ENCODE peak calls at places on chromosomes 3 and 15, in ten cellular contexts. Q, H, K, X, M, N, S, F, B and I are unnamed samples. For H3K36me3 and H3K9me3, the result is how much of the 10 kb centered on the place peaks cover.

GRCh38 chr15:58293622-58294550 is 137.9 kb upstream of the LIPC start:
- DNase-seq in Q (no peak), H (no peak), K (peak), X (peak), M (no peak), N (no peak), S (no peak), F (peak), B (no peak), I (no peak)

GRCh38 chr3:128074851-128075515 is 22.7 kb downstream of the SEC61A1 start:
- DNase-seq in Q (no peak), H (no peak), K (no peak), X (no peak), M (no peak), N (no peak), S (no peak), F (no peak), B (no peak), I (no peak)

GRCh38 chr3:54358327-54358726 is 236.0 kb downstream of the CACNA2D3 start:
- DNase-seq in Q (no peak), H (no peak), K (no peak), X (no peak), M (peak), N (no peak), S (peak), F (no peak), B (no peak), I (peak)

GRCh38 chr3:45814322-45814721 is 18.0 kb upstream of the SLC6A20 start:
- DNase-seq in Q (no peak), H (peak), K (no peak), X (no peak), M (no peak), N (no peak), S (no peak), F (no peak), B (no peak), I (no peak)

GRCh38 chr3:115233021-115233420 is 85.9 kb upstream of the ZBTB20 start:
- DNase-seq in Q (peak), H (no peak), K (peak), X (no peak), M (no peak), N (no peak), S (no peak), F (no peak), B (no peak), I (no peak)

GRCh38 chr15:31609243-31609642 is 282.6 kb downstream of the KLF13 start:
- DNase-seq in Q (peak), H (no peak), K (no peak), X (no peak), M (no peak), N (no peak), S (no peak), F (no peak), B (no peak), I (no peak)

GRCh38 chr3:131538968-131539367 is 36.2 kb upstream of the MRPL3 start:
- DNase-seq in Q (no peak), H (no peak), K (no peak), X (no peak), M (no peak), N (no peak), S (no peak), F (no peak), B (no peak), I (no peak)

GRCh38 chr15:81418891-81419290 is 44.9 kb upstream of the TMC3 start:
- DNase-seq in Q (no peak), H (no peak), K (no peak), X (no peak), M (no peak), N (no peak), S (peak), F (no peak), B (no peak), I (no peak)

GRCh38 chr3:161356287-161356686 is 15.0 kb downstream of the SPTSSB start:
- DNase-seq in Q (no peak), H (no peak), K (no peak), X (no peak), M (no peak), N (no peak), S (no peak), F (no peak), B (no peak), I (no peak)

GRCh38 chr15:42081463-42081830 is 12.9 kb downstream of the PLA2G4D start:
- DNase-seq in Q (no peak), H (no peak), K (no peak), X (no peak), M (no peak), N (no peak), S (no peak), F (peak), B (no peak), I (no peak)

DNA sequence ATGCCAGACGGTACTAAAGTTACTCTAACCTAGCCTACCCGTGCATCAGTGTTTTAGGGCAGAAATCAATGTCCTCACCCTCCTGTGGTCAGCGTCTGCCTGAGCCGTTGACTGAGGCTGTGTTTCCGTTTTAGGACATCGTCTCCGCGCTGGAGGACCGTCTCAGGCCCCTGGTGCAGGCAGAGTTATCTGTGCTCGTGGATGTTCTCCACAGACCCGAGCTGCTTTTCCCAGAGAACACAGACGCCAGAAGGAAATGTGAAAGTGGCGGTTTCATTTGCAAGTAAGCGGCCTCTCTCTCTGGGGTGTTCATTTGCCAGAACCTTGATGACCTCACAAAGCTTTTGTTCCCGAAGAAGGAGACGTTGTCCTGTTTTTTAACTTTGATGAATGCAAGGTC is 217.0 kb downstream of the ITPR1 start:
- DNase-seq in Q (no peak), H (no peak), K (no peak), X (no peak), M (no peak), N (no peak), S (no peak), F (no peak), B (no peak), I (no peak)
- H3K36me3 ChIP-seq in Q (under half), H (half or more), K (under half), X (under half), M (under half), N (under half), S (under half), F (under half), B (under half), I (half or more)

GRCh38 chr15:25072857-25073476 is 118.2 kb downstream of the SNRPN start:
- DNase-seq in Q (no peak), H (no peak), K (no peak), X (no peak), M (no peak), N (no peak), S (no peak), F (no peak), B (no peak), I (no peak)
- H3K9me3 ChIP-seq in Q (under half), H (under half), K (half or more), X (under half), M (half or more), N (half or more), S (half or more), F (half or more), B (half or more), I (half or more)

DNA sequence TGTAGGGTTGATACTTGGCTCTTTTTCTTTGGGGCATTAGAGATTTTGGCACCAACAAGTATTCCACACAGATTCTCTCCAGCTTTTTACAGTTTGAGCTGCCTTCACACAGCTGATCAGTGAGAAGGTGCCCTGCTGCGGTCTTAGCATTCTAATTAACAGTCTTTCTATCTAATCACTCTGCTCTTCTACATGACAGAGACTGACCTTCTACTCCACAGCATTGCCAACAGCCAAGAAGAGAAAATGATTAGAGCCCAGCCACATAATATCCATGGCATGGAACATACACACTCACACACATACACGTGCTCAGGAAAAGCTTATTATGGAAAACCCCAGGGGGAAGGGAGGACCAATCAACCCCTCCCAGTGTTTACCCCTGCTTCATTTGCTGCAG is 76.1 kb upstream of the PPP2R3A start:
- DNase-seq in Q (no peak), H (no peak), K (no peak), X (no peak), M (no peak), N (no peak), S (no peak), F (no peak), B (no peak), I (no peak)
- H3K36me3 ChIP-seq in Q (under half), H (under half), K (under half), X (under half), M (under half), N (under half), S (under half), F (under half), B (under half), I (under half)

GRCh38 chr3:78937486-78937885 is 830.3 kb downstream of the ROBO1 start:
- DNase-seq in Q (no peak), H (no peak), K (no peak), X (no peak), M (no peak), N (no peak), S (no peak), F (no peak), B (no peak), I (no peak)

GRCh38 chr3:78940128-78940527 is 827.7 kb downstream of the ROBO1 start:
- DNase-seq in Q (no peak), H (no peak), K (no peak), X (no peak), M (no peak), N (no peak), S (no peak), F (no peak), B (no peak), I (no peak)

GRCh38 chr3:78941587-78941986 is 826.2 kb downstream of the ROBO1 start:
- DNase-seq in Q (peak), H (no peak), K (peak), X (no peak), M (no peak), N (no peak), S (peak), F (no peak), B (no peak), I (no peak)
- H3K9me3 ChIP-seq in Q (under half), H (under half), K (under half), X (under half), M (under half), N (under half), S (under half), F (under half), B (under half), I (under half)